ENCODE peak calls at places on chromosomes 6 and 20, in seven cellular contexts. One of them, this sample, is unnamed.

GRCh38 chr6:50905297-50905696 is 86.6 kb downstream of the TFAP2B start:
- DNase-seq in type B pancreatic cell: no peak
- DNase-seq in dorsolateral prefrontal cortex: no peak
- DNase-seq in heart right ventricle: no peak
- DNase-seq in lung: no peak
- DNase-seq in uterus: no peak
- DNase-seq in tibial nerve: no peak
- DNase-seq in this sample: no peak

GRCh38 chr6:150394053-150394875 is 25.5 kb downstream of the IYD start:
- DNase-seq in uterus: no peak
- DNase-seq in dorsolateral prefrontal cortex: no peak
- DNase-seq in lung: no peak
- DNase-seq in tibial nerve: no peak
- DNase-seq in type B pancreatic cell: no peak
- DNase-seq in heart right ventricle: no peak
- DNase-seq in this sample: no peak

GRCh38 chr20:47326718-47327137 is 29.8 kb downstream of the ZMYND8 start:
- DNase-seq in tibial nerve: no peak
- DNase-seq in uterus: no peak
- DNase-seq in heart right ventricle: no peak
- DNase-seq in type B pancreatic cell: no peak
- DNase-seq in dorsolateral prefrontal cortex: no peak
- DNase-seq in lung: no peak
- DNase-seq in this sample: no peak

GRCh38 chr6:80769101-80769500 is 662.6 kb downstream of the BCKDHB start:
- DNase-seq in dorsolateral prefrontal cortex: no peak
- DNase-seq in lung: no peak
- DNase-seq in uterus: no peak
- DNase-seq in tibial nerve: no peak
- DNase-seq in heart right ventricle: no peak
- DNase-seq in type B pancreatic cell: no peak
- DNase-seq in this sample: no peak

GRCh38 chr6:159700970-159701369 is 7.9 kb upstream of the SOD2 start:
- DNase-seq in lung: no peak
- DNase-seq in uterus: no peak
- DNase-seq in tibial nerve: no peak
- DNase-seq in dorsolateral prefrontal cortex: no peak
- DNase-seq in type B pancreatic cell: no peak
- DNase-seq in heart right ventricle: no peak
- DNase-seq in this sample: no peak

GRCh38 chr20:38589351-38589750 is 8.4 kb downstream of the ADIG start:
- DNase-seq in uterus: no peak
- DNase-seq in heart right ventricle: no peak
- DNase-seq in type B pancreatic cell: no peak
- DNase-seq in dorsolateral prefrontal cortex: no peak
- DNase-seq in tibial nerve: no peak
- DNase-seq in lung: no peak
- DNase-seq in this sample: no peak

GRCh38 chr6:33905081-33905609 is 101.3 kb upstream of the MLN start:
- DNase-seq in uterus: no peak
- DNase-seq in tibial nerve: no peak
- DNase-seq in type B pancreatic cell: no peak
- DNase-seq in heart right ventricle: no peak
- DNase-seq in lung: no peak
- DNase-seq in dorsolateral prefrontal cortex: no peak
- DNase-seq in this sample: no peak

GRCh38 chr20:11235058-11235457 is 561.3 kb upstream of the JAG1 start:
- DNase-seq in tibial nerve: no peak
- DNase-seq in dorsolateral prefrontal cortex: no peak
- DNase-seq in type B pancreatic cell: no peak
- DNase-seq in uterus: no peak
- DNase-seq in lung: no peak
- DNase-seq in heart right ventricle: no peak
- DNase-seq in this sample: no peak

GRCh38 chr20:21706345-21707195 is 1.1 kb downstream of the PAX1 start:
- DNase-seq in heart right ventricle: no peak
- DNase-seq in uterus: no peak
- DNase-seq in tibial nerve: no peak
- DNase-seq in lung: no peak
- DNase-seq in dorsolateral prefrontal cortex: no peak
- DNase-seq in type B pancreatic cell: peak; percentile 68
- DNase-seq in this sample: no peak

GRCh38 chr6:99019341-99019740 is 71.6 kb upstream of the FBXL4 start:
- DNase-seq in type B pancreatic cell: no peak
- DNase-seq in dorsolateral prefrontal cortex: peak; percentile 12
- DNase-seq in lung: no peak
- DNase-seq in heart right ventricle: no peak
- DNase-seq in uterus: no peak
- DNase-seq in tibial nerve: no peak
- DNase-seq in this sample: no peak

GRCh38 chr6:123415844-123416468 is 220.8 kb downstream of the TRDN start:
- DNase-seq in dorsolateral prefrontal cortex: peak; percentile 85
- DNase-seq in type B pancreatic cell: no peak
- DNase-seq in uterus: peak; percentile 15
- DNase-seq in heart right ventricle: peak; percentile 53
- DNase-seq in lung: peak; percentile 43
- DNase-seq in tibial nerve: peak; percentile 42
- DNase-seq in this sample: peak; percentile 46

GRCh38 chr20:49594143-49594928 is 26.4 kb upstream of the PTGIS start:
- DNase-seq in tibial nerve: no peak
- DNase-seq in type B pancreatic cell: no peak
- DNase-seq in heart right ventricle: peak; percentile 67
- DNase-seq in lung: no peak
- DNase-seq in uterus: peak; percentile 81
- DNase-seq in dorsolateral prefrontal cortex: no peak
- DNase-seq in this sample: no peak

GRCh38 chr6:133865680-133866079 is 23.2 kb upstream of the TCF21 start:
- DNase-seq in heart right ventricle: no peak
- DNase-seq in type B pancreatic cell: no peak
- DNase-seq in tibial nerve: no peak
- DNase-seq in dorsolateral prefrontal cortex: no peak
- DNase-seq in uterus: no peak
- DNase-seq in lung: no peak
- DNase-seq in this sample: no peak

GRCh38 chr6:43807228-43808061 is 37.4 kb downstream of the VEGFA start:
- DNase-seq in tibial nerve: no peak
- DNase-seq in uterus: no peak
- DNase-seq in lung: peak; percentile 48
- DNase-seq in type B pancreatic cell: no peak
- DNase-seq in heart right ventricle: no peak
- DNase-seq in dorsolateral prefrontal cortex: no peak
- DNase-seq in this sample: no peak

GRCh38 chr20:38201356-38201755 is 36.3 kb upstream of the TGM2 start:
- DNase-seq in tibial nerve: no peak
- DNase-seq in lung: no peak
- DNase-seq in dorsolateral prefrontal cortex: no peak
- DNase-seq in type B pancreatic cell: no peak
- DNase-seq in heart right ventricle: no peak
- DNase-seq in uterus: no peak
- DNase-seq in this sample: no peak

GRCh38 chr20:47748069-47748468 is 37.2 kb downstream of the SULF2 start:
- DNase-seq in lung: no peak
- DNase-seq in tibial nerve: no peak
- DNase-seq in uterus: no peak
- DNase-seq in dorsolateral prefrontal cortex: no peak
- DNase-seq in heart right ventricle: no peak
- DNase-seq in type B pancreatic cell: no peak
- DNase-seq in this sample: no peak

GRCh38 chr6:16760536-16761468 is at the start of gene ATXN1:
- DNase-seq in heart right ventricle: peak; percentile 73
- DNase-seq in uterus: peak; percentile 63
- DNase-seq in type B pancreatic cell: peak; percentile 78
- DNase-seq in dorsolateral prefrontal cortex: peak; percentile 43
- DNase-seq in lung: peak; percentile 57
- DNase-seq in tibial nerve: peak; percentile 39
- DNase-seq in this sample: peak; percentile 41

GRCh38 chr6:16758163-16758975 is 2.9 kb downstream of the ATXN1 start:
- DNase-seq in uterus: no peak
- DNase-seq in type B pancreatic cell: no peak
- DNase-seq in lung: no peak
- DNase-seq in dorsolateral prefrontal cortex: no peak
- DNase-seq in heart right ventricle: no peak
- DNase-seq in tibial nerve: no peak
- DNase-seq in this sample: no peak

GRCh38 chr6:16761469-16762264 is 407 bp upstream of the ATXN1 start:
- DNase-seq in dorsolateral prefrontal cortex: peak; percentile 88
- DNase-seq in type B pancreatic cell: peak; percentile 83
- DNase-seq in uterus: peak; percentile 87
- DNase-seq in lung: peak; percentile 90
- DNase-seq in tibial nerve: peak; percentile 61
- DNase-seq in heart right ventricle: peak; percentile 90
- DNase-seq in this sample: peak; percentile 67

GRCh38 chr6:16759181-16759645 is 2.0 kb downstream of the ATXN1 start:
- DNase-seq in dorsolateral prefrontal cortex: no peak
- DNase-seq in uterus: no peak
- DNase-seq in lung: no peak
- DNase-seq in heart right ventricle: no peak
- DNase-seq in tibial nerve: no peak
- DNase-seq in type B pancreatic cell: no peak
- DNase-seq in this sample: no peak

DNA sequence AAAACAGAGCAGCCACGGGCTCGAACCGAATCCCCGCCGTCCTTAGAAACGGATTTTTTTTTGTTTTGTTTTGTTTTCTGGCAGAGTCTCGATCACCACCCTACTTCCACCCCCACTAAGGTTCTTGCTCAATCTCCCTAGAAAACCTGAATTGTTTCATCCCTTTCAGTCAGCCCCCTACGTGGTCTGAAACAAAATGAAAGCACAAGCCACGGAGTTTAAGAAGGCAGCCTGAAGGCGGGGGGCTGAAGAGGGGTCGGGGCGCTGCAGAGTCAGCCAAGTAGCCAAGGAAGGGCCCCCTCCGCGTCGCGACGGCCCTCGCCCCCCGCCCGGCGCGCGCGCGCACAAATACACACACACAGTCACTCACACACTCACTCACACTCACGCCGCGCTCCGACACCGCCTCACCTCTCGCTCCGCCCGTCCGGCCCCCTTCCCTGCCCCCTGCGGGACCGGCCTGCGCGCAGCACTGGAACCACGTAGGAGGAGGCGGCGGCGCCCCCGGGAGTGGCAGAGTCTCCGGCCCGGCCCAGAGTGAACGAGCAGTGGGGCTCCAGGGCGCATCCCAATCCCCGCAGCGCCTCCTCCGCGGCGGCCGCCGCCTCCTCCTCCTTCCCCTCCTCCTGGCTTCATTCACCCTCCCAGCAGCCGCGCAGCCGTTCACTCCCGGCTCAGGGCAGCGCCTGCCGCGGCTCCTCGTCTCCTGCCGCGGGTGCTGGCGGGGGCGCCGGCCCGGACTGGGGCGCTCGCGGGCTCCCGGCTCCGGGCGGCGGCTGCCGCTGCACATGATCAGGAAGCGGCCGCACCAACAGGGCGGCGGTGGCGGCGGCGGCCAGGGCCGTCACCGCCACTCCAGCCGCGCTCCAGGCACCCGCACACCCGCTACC is 1.4 kb downstream of the ATXN1 start:
- DNase-seq in tibial nerve: peak; percentile 84
- DNase-seq in heart right ventricle: peak; percentile 93
- DNase-seq in uterus: peak; percentile 92
- DNase-seq in lung: peak; percentile 90
- DNase-seq in dorsolateral prefrontal cortex: peak; percentile 74
- DNase-seq in type B pancreatic cell: peak; percentile 89
- DNase-seq in this sample: peak; percentile 83
- TF ChIP-seq CTCF in tibial nerve: no peak
- TF ChIP-seq CTCF in heart right ventricle: peak; percentile 49
- TF ChIP-seq CTCF in uterus: peak; percentile 20
- TF ChIP-seq CTCF in lung: peak; percentile 5
- TF ChIP-seq CTCF in dorsolateral prefrontal cortex: peak; percentile 32
- TF ChIP-seq CTCF in type B pancreatic cell: peak; percentile 30
- TF ChIP-seq CTCF in this sample: peak; percentile 18

DNA sequence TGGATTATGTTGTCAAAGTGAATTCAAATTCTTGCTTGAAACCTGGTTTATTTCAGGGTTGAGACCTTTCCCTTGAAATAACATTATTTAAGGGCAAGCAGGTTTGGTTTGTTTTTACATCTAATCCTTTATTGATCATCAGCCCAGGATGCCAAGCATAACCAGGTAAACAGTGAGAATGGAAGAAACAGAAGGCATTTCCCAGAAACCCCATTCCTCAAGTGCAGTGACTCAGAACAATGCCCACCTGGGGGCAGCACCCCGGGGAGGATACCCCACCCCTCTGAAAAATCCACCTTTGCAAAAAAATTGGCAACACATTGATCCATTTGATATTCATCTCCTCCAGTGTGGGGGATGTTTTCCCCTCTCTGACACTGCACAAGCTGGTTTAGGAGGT is 32.5 kb downstream of the POFUT1 start:
- DNase-seq in uterus: no peak
- DNase-seq in dorsolateral prefrontal cortex: no peak
- DNase-seq in type B pancreatic cell: no peak
- DNase-seq in tibial nerve: no peak
- DNase-seq in heart right ventricle: no peak
- DNase-seq in lung: no peak
- DNase-seq in this sample: no peak
- TF ChIP-seq CTCF in uterus: no peak
- TF ChIP-seq CTCF in dorsolateral prefrontal cortex: no peak
- TF ChIP-seq CTCF in type B pancreatic cell: peak; percentile 20
- TF ChIP-seq CTCF in tibial nerve: no peak
- TF ChIP-seq CTCF in heart right ventricle: peak; percentile 18
- TF ChIP-seq CTCF in lung: no peak
- TF ChIP-seq CTCF in this sample: no peak

GRCh38 chr20:51616060-51616459 is 73.5 kb upstream of the NFATC2 start:
- DNase-seq in tibial nerve: no peak
- DNase-seq in uterus: no peak
- DNase-seq in type B pancreatic cell: no peak
- DNase-seq in heart right ventricle: no peak
- DNase-seq in lung: no peak
- DNase-seq in dorsolateral prefrontal cortex: no peak
- DNase-seq in this sample: no peak
- TF ChIP-seq CTCF in tibial nerve: no peak
- TF ChIP-seq CTCF in uterus: no peak
- TF ChIP-seq CTCF in type B pancreatic cell: peak; percentile 44
- TF ChIP-seq CTCF in heart right ventricle: no peak
- TF ChIP-seq CTCF in lung: no peak
- TF ChIP-seq CTCF in dorsolateral prefrontal cortex: no peak
- TF ChIP-seq CTCF in this sample: no peak

GRCh38 chr20:5190444-5190843 is 63.6 kb downstream of the CDS2 start:
- DNase-seq in dorsolateral prefrontal cortex: no peak
- DNase-seq in lung: no peak
- DNase-seq in type B pancreatic cell: no peak
- DNase-seq in heart right ventricle: no peak
- DNase-seq in uterus: no peak
- DNase-seq in tibial nerve: no peak
- DNase-seq in this sample: no peak

GRCh38 chr20:5188736-5189135 is 61.9 kb downstream of the CDS2 start:
- DNase-seq in tibial nerve: no peak
- DNase-seq in dorsolateral prefrontal cortex: no peak
- DNase-seq in uterus: no peak
- DNase-seq in heart right ventricle: no peak
- DNase-seq in lung: no peak
- DNase-seq in type B pancreatic cell: no peak
- DNase-seq in this sample: no peak

GRCh38 chr20:5192570-5193431 is 66.0 kb downstream of the CDS2 start:
- DNase-seq in uterus: no peak
- DNase-seq in heart right ventricle: no peak
- DNase-seq in dorsolateral prefrontal cortex: no peak
- DNase-seq in tibial nerve: no peak
- DNase-seq in lung: no peak
- DNase-seq in type B pancreatic cell: no peak
- DNase-seq in this sample: no peak

GRCh38 chr20:5189917-5190316 is 63.1 kb downstream of the CDS2 start:
- DNase-seq in tibial nerve: no peak
- DNase-seq in lung: no peak
- DNase-seq in uterus: no peak
- DNase-seq in type B pancreatic cell: no peak
- DNase-seq in heart right ventricle: no peak
- DNase-seq in dorsolateral prefrontal cortex: no peak
- DNase-seq in this sample: no peak

GRCh38 chr20:5191829-5192569 is 65.2 kb downstream of the CDS2 start:
- DNase-seq in dorsolateral prefrontal cortex: peak; percentile 56
- DNase-seq in tibial nerve: no peak
- DNase-seq in uterus: peak; percentile 33
- DNase-seq in type B pancreatic cell: no peak
- DNase-seq in heart right ventricle: peak; percentile 56
- DNase-seq in lung: no peak
- DNase-seq in this sample: no peak
- TF ChIP-seq CTCF in dorsolateral prefrontal cortex: peak; percentile 90
- TF ChIP-seq CTCF in tibial nerve: peak; percentile 70
- TF ChIP-seq CTCF in uterus: peak; percentile 71
- TF ChIP-seq CTCF in type B pancreatic cell: peak; percentile 84
- TF ChIP-seq CTCF in heart right ventricle: peak; percentile 87
- TF ChIP-seq CTCF in lung: peak; percentile 59
- TF ChIP-seq CTCF in this sample: peak; percentile 78